ENCODE peak calls at places on chromosomes 1 and 21, in seven cellular contexts. I is neural crest cell, Z is glomerular endothelial cell, F is germinal center, J is endothelial cell, U is HS-5, M is left lobe of liver. X is an unnamed sample.

GRCh38 chr1:36542024-36542961 is 59.6 kb upstream of the CSF3R start:
- DNase-seq in J (no peak), U (no peak), M (peak; percentile 33), Z (no peak), F (no peak), I (no peak), X (no peak)

GRCh38 chr1:111719561-111720239 is 19.5 kb downstream of the INKA2 start:
- DNase-seq in M (peak; percentile 42), I (no peak), U (no peak), F (no peak), Z (no peak), J (no peak), X (no peak)

GRCh38 chr1:155040358-155041093 is 6.9 kb downstream of the DCST1 start:
- DNase-seq in U (no peak), M (no peak), Z (no peak), J (no peak), I (no peak), F (no peak), X (no peak)

GRCh38 chr21:17461582-17461981 is 51.3 kb upstream of the CXADR start:
- DNase-seq in F (no peak), J (no peak), M (no peak), U (no peak), I (no peak), Z (no peak), X (no peak)

GRCh38 chr21:37145635-37146111 is 72.6 kb downstream of the TTC3 start:
- DNase-seq in F (no peak), U (no peak), J (no peak), I (no peak), Z (no peak), M (no peak), X (peak; percentile 0)

GRCh38 chr1:58596631-58597052 is 19.6 kb upstream of the TACSTD2 start:
- DNase-seq in Z (no peak), M (no peak), I (no peak), U (no peak), J (no peak), F (no peak), X (no peak)

GRCh38 chr1:172821609-172822274 is 162.8 kb downstream of the FASLG start:
- DNase-seq in U (peak; percentile 63), M (no peak), I (no peak), Z (no peak), F (no peak), J (no peak), X (no peak)

GRCh38 chr1:203465146-203465798 is 10.3 kb upstream of the PRELP start:
- DNase-seq in M (no peak), U (no peak), J (no peak), F (no peak), Z (no peak), I (no peak), X (no peak)

GRCh38 chr1:228087771-228088251 is 5.3 kb downstream of the ARF1 start:
- DNase-seq in M (no peak), F (no peak), J (no peak), Z (peak; percentile 69), U (peak; percentile 88), I (no peak), X (no peak)

GRCh38 chr21:37516998-37517397 is 150.4 kb downstream of the DYRK1A start:
- DNase-seq in Z (no peak), J (no peak), I (no peak), M (no peak), U (no peak), F (no peak), X (no peak)

GRCh38 chr1:11960710-11961109 is 19.5 kb upstream of the MFN2 start:
- DNase-seq in F (no peak), I (no peak), J (no peak), M (no peak), U (no peak), Z (no peak), X (no peak)

GRCh38 chr1:72000809-72001208 is 281.5 kb downstream of the NEGR1 start:
- DNase-seq in Z (no peak), I (no peak), M (no peak), F (no peak), J (no peak), U (no peak), X (no peak)

GRCh38 chr1:171267391-171267790 is 19.1 kb downstream of the FMO1 start:
- DNase-seq in J (no peak), U (no peak), F (no peak), I (no peak), M (no peak), Z (no peak), X (no peak)

GRCh38 chr1:15676688-15677661 is 7.1 kb upstream of the PLEKHM2 start:
- DNase-seq in J (no peak), U (no peak), M (no peak), F (no peak), I (no peak), Z (no peak), X (no peak)

GRCh38 chr1:219477861-219478260 is 135.0 kb downstream of the ZC3H11B start:
- DNase-seq in M (no peak), U (no peak), Z (no peak), F (no peak), J (no peak), I (no peak), X (no peak)

GRCh38 chr1:203174324-203174985 is 1.2 kb downstream of the MYBPH start:
- DNase-seq in J (no peak), U (no peak), F (no peak), M (no peak), Z (no peak), I (no peak), X (no peak)

GRCh38 chr1:7585216-7585907 is 185.7 kb upstream of the VAMP3 start:
- DNase-seq in F (no peak), Z (no peak), M (no peak), U (no peak), J (no peak), I (no peak), X (no peak)

GRCh38 chr1:9655127-9655723 is 3.7 kb downstream of the PIK3CD start:
- DNase-seq in Z (no peak), M (no peak), I (no peak), F (peak; percentile 63), J (no peak), U (no peak), X (peak; percentile 69)

GRCh38 chr1:157482174-157482573 is 70.1 kb downstream of the FCRL5 start:
- DNase-seq in U (no peak), J (no peak), M (no peak), F (no peak), Z (no peak), I (no peak), X (no peak)

GRCh38 chr1:176029609-176030008 is 177.5 kb downstream of the COP1 start:
- DNase-seq in U (no peak), I (no peak), J (no peak), Z (no peak), M (no peak), F (no peak), X (no peak)

GRCh38 chr1:30699762-30700161 is 23.6 kb downstream of the MATN1 start:
- DNase-seq in M (no peak), F (no peak), J (no peak), U (no peak), Z (no peak), I (no peak), X (no peak)

GRCh38 chr1:155321577-155322497 is 1.1 kb downstream of the RUSC1 start:
- DNase-seq in F (no peak), Z (no peak), J (peak; percentile 28), U (no peak), I (no peak), M (peak; percentile 46), X (no peak)

GRCh38 chr21:35408401-35408800 is 359.3 kb upstream of the RUNX1 start:
- DNase-seq in U (no peak), F (no peak), Z (no peak), M (no peak), J (no peak), I (no peak), X (no peak)

GRCh38 chr1:73161418-73161817 is 879.1 kb upstream of the NEGR1 start:
- DNase-seq in U (no peak), F (no peak), Z (no peak), J (no peak), I (no peak), M (no peak), X (no peak)

GRCh38 chr1:45864124-45864721 is 60.8 kb downstream of the MAST2 start:
- DNase-seq in I (no peak), Z (no peak), J (no peak), M (no peak), F (no peak), U (no peak), X (no peak)

GRCh38 chr1:56123421-56123820 is 455.9 kb downstream of the PLPP3 start:
- DNase-seq in U (peak; percentile 16), Z (no peak), F (no peak), I (no peak), J (no peak), M (no peak), X (no peak)

GRCh38 chr1:84299536-84300260 is 1.8 kb upstream of the SAMD13 start:
- DNase-seq in U (no peak), J (peak; percentile 7), M (no peak), F (no peak), Z (no peak), I (no peak), X (no peak)